ENCODE peak calls at places on chromosomes 2 and 18, in seven cellular contexts. L, I, F, V, Q, S and U are unnamed samples.

GRCh38 chr18:53909668-53910067 is 314.8 kb downstream of the MBD2 start:
- DNase-seq in L (peak; percentile 7), I (peak; percentile 18), F (no peak), V (no peak), Q (no peak), S (no peak), U (peak; percentile 38)

GRCh38 chr2:188966728-188967127 is 7.4 kb upstream of the COL3A1 start:
- DNase-seq in L (no peak), I (no peak), F (no peak), V (peak; percentile 29), Q (no peak), S (no peak), U (no peak)

GRCh38 chr2:54906711-54907110 is 143.5 kb downstream of the RTN4 start:
- DNase-seq in L (no peak), I (no peak), F (peak; percentile 54), V (no peak), Q (no peak), S (no peak), U (no peak)

GRCh38 chr18:75111673-75112485 is 97.1 kb downstream of the PTGR3 start:
- DNase-seq in L (no peak), I (no peak), F (no peak), V (no peak), Q (no peak), S (no peak), U (peak; percentile 19)

GRCh38 chr2:238169708-238170251 is 11.0 kb downstream of the ERFE start:
- DNase-seq in L (no peak), I (peak; percentile 93), F (no peak), V (peak; percentile 98), Q (no peak), S (no peak), U (peak; percentile 98)

GRCh38 chr2:42927334-42928160 is 135.2 kb upstream of the HAAO start:
- DNase-seq in L (peak; percentile 46), I (peak; percentile 96), F (no peak), V (no peak), Q (no peak), S (no peak), U (no peak)

GRCh38 chr2:216109962-216110614 is 940 bp downstream of the XRCC5 start:
- DNase-seq in L (peak; percentile 46), I (peak; percentile 62), F (peak; percentile 39), V (peak; percentile 72), Q (no peak), S (no peak), U (peak; percentile 66)

GRCh38 chr2:67840460-67841068 is 222.2 kb downstream of the C1D start:
- DNase-seq in L (peak; percentile 43), I (peak; percentile 61), F (peak; percentile 90), V (peak; percentile 73), Q (no peak), S (no peak), U (peak; percentile 79)

GRCh38 chr2:238379096-238379810 is 47.5 kb upstream of the ASB1 start:
- DNase-seq in L (no peak), I (peak; percentile 92), F (no peak), V (no peak), Q (no peak), S (no peak), U (peak; percentile 83)

GRCh38 chr2:113720167-113720566 is 36.3 kb downstream of the SLC35F5 start:
- DNase-seq in L (peak; percentile 19), I (no peak), F (no peak), V (no peak), Q (no peak), S (no peak), U (peak; percentile 30)

GRCh38 chr2:71856709-71857525 is 290.7 kb downstream of the CYP26B1 start:
- DNase-seq in L (no peak), I (peak; percentile 37), F (peak; percentile 81), V (no peak), Q (no peak), S (no peak), U (peak; percentile 43)

GRCh38 chr2:88542668-88543067 is 84.6 kb downstream of the EIF2AK3 start:
- DNase-seq in L (no peak), I (no peak), F (no peak), V (no peak), Q (no peak), S (no peak), U (no peak)

GRCh38 chr2:229387815-229388214 is 116.7 kb upstream of the PID1 start:
- DNase-seq in L (no peak), I (no peak), F (no peak), V (no peak), Q (no peak), S (no peak), U (no peak)

GRCh38 chr18:1466035-1466434 is 561.4 kb downstream of the ADCYAP1 start:
- DNase-seq in L (no peak), I (no peak), F (no peak), V (no peak), Q (no peak), S (no peak), U (no peak)

GRCh38 chr2:173252581-173252980 is 102.1 kb upstream of the CDCA7 start:
- DNase-seq in L (no peak), I (no peak), F (no peak), V (no peak), Q (no peak), S (no peak), U (no peak)

GRCh38 chr2:48306409-48307284 is 223.3 kb upstream of the STON1 start:
- DNase-seq in L (no peak), I (no peak), F (no peak), V (peak; percentile 88), Q (no peak), S (no peak), U (peak; percentile 54)

GRCh38 chr2:109254174-109254904 is 125.3 kb downstream of the SH3RF3 start:
- DNase-seq in L (no peak), I (peak; percentile 38), F (no peak), V (no peak), Q (no peak), S (no peak), U (no peak)

GRCh38 chr2:143034292-143035074 is 94.7 kb upstream of the ARHGAP15 start:
- DNase-seq in L (peak; percentile 90), I (peak; percentile 86), F (peak; percentile 59), V (peak; percentile 75), Q (peak; percentile 22), S (peak; percentile 30), U (peak; percentile 85)

GRCh38 chr2:160918909-160919503 is 241.2 kb upstream of the TANK start:
- DNase-seq in L (peak; percentile 37), I (peak; percentile 63), F (peak; percentile 89), V (peak; percentile 59), Q (no peak), S (peak; percentile 1), U (peak; percentile 54)